ENCODE peak calls at places on chromosomes 13 and 19, in seven cellular contexts. One of them, this sample, is unnamed.

GRCh38 chr19:15934332-15935078 is at the start of gene CYP4F11:
- DNase-seq in A549: peak; percentile 19
- DNase-seq in body of pancreas: peak; percentile 90
- DNase-seq in mucosa of descending colon: peak; percentile 90
- DNase-seq in dorsolateral prefrontal cortex: peak; percentile 57
- DNase-seq in fibroblast of mammary gland: no peak
- DNase-seq in SK-N-SH: no peak
- DNase-seq in this sample: no peak

GRCh38 chr13:62357887-62358645 is 942.4 kb upstream of the PCDH20 start:
- DNase-seq in dorsolateral prefrontal cortex: no peak
- DNase-seq in fibroblast of mammary gland: peak; percentile 51
- DNase-seq in SK-N-SH: no peak
- DNase-seq in mucosa of descending colon: no peak
- DNase-seq in body of pancreas: no peak
- DNase-seq in A549: peak; percentile 6
- DNase-seq in this sample: no peak

GRCh38 chr13:45119990-45120864 is at the start of gene GTF2F2:
- DNase-seq in fibroblast of mammary gland: peak; percentile 87
- DNase-seq in A549: peak; percentile 76
- DNase-seq in SK-N-SH: peak; percentile 91
- DNase-seq in body of pancreas: peak; percentile 90
- DNase-seq in mucosa of descending colon: peak; percentile 92
- DNase-seq in dorsolateral prefrontal cortex: peak; percentile 82
- DNase-seq in this sample: peak; percentile 55

GRCh38 chr13:37531054-37531453 is 67.5 kb downstream of the POSTN start:
- DNase-seq in fibroblast of mammary gland: peak; percentile 89
- DNase-seq in A549: no peak
- DNase-seq in body of pancreas: no peak
- DNase-seq in mucosa of descending colon: no peak
- DNase-seq in SK-N-SH: no peak
- DNase-seq in dorsolateral prefrontal cortex: no peak
- DNase-seq in this sample: peak; percentile 96

GRCh38 chr19:805600-806550 is 8.6 kb downstream of the PTBP1 start:
- DNase-seq in mucosa of descending colon: no peak
- DNase-seq in SK-N-SH: peak; percentile 39
- DNase-seq in dorsolateral prefrontal cortex: no peak
- DNase-seq in body of pancreas: no peak
- DNase-seq in A549: no peak
- DNase-seq in fibroblast of mammary gland: no peak
- DNase-seq in this sample: no peak

GRCh38 chr13:45681101-45681500 is 21.0 kb upstream of the CBY2 start:
- DNase-seq in SK-N-SH: no peak
- DNase-seq in dorsolateral prefrontal cortex: no peak
- DNase-seq in mucosa of descending colon: no peak
- DNase-seq in fibroblast of mammary gland: peak; percentile 58
- DNase-seq in body of pancreas: no peak
- DNase-seq in A549: no peak
- DNase-seq in this sample: no peak

GRCh38 chr19:44796701-44797115 is 12.2 kb upstream of the BCAM start:
- DNase-seq in body of pancreas: peak; percentile 57
- DNase-seq in A549: no peak
- DNase-seq in mucosa of descending colon: no peak
- DNase-seq in fibroblast of mammary gland: no peak
- DNase-seq in SK-N-SH: no peak
- DNase-seq in dorsolateral prefrontal cortex: no peak
- DNase-seq in this sample: no peak

GRCh38 chr13:111204438-111205177 is 89.5 kb downstream of the ARHGEF7 start:
- DNase-seq in fibroblast of mammary gland: peak; percentile 80
- DNase-seq in mucosa of descending colon: no peak
- DNase-seq in A549: no peak
- DNase-seq in dorsolateral prefrontal cortex: no peak
- DNase-seq in SK-N-SH: peak; percentile 57
- DNase-seq in body of pancreas: peak; percentile 31
- DNase-seq in this sample: peak; percentile 56

GRCh38 chr19:16899566-16900075 is 10.8 kb downstream of the F2RL3 start:
- DNase-seq in dorsolateral prefrontal cortex: no peak
- DNase-seq in body of pancreas: peak; percentile 26
- DNase-seq in mucosa of descending colon: peak; percentile 71
- DNase-seq in fibroblast of mammary gland: peak; percentile 41
- DNase-seq in SK-N-SH: peak; percentile 53
- DNase-seq in A549: peak; percentile 64
- DNase-seq in this sample: no peak

GRCh38 chr13:32538234-32538620 is 368 bp downstream of the N4BP2L2 start:
- DNase-seq in SK-N-SH: peak; percentile 45
- DNase-seq in dorsolateral prefrontal cortex: peak; percentile 29
- DNase-seq in fibroblast of mammary gland: peak; percentile 45
- DNase-seq in body of pancreas: peak; percentile 53
- DNase-seq in mucosa of descending colon: peak; percentile 70
- DNase-seq in A549: peak; percentile 8
- DNase-seq in this sample: no peak

GRCh38 chr13:31951215-31951678 is 80.3 kb upstream of the FRY start:
- DNase-seq in A549: no peak
- DNase-seq in fibroblast of mammary gland: peak; percentile 67
- DNase-seq in body of pancreas: peak; percentile 51
- DNase-seq in dorsolateral prefrontal cortex: peak; percentile 24
- DNase-seq in mucosa of descending colon: peak; percentile 57
- DNase-seq in SK-N-SH: no peak
- DNase-seq in this sample: no peak

GRCh38 chr13:94121686-94122085 is 357.8 kb downstream of the DCT start:
- DNase-seq in SK-N-SH: no peak
- DNase-seq in mucosa of descending colon: no peak
- DNase-seq in fibroblast of mammary gland: peak; percentile 73
- DNase-seq in dorsolateral prefrontal cortex: no peak
- DNase-seq in A549: no peak
- DNase-seq in body of pancreas: no peak
- DNase-seq in this sample: peak; percentile 11

GRCh38 chr19:35357867-35358573 is at the start of gene FFAR3:
- DNase-seq in SK-N-SH: no peak
- DNase-seq in A549: no peak
- DNase-seq in dorsolateral prefrontal cortex: peak; percentile 19
- DNase-seq in body of pancreas: peak; percentile 58
- DNase-seq in mucosa of descending colon: no peak
- DNase-seq in fibroblast of mammary gland: peak; percentile 49
- DNase-seq in this sample: no peak

GRCh38 chr13:40130871-40131636 is 475.6 kb downstream of the COG6 start:
- DNase-seq in mucosa of descending colon: no peak
- DNase-seq in SK-N-SH: no peak
- DNase-seq in body of pancreas: no peak
- DNase-seq in fibroblast of mammary gland: peak; percentile 93
- DNase-seq in A549: peak; percentile 26
- DNase-seq in dorsolateral prefrontal cortex: no peak
- DNase-seq in this sample: no peak

GRCh38 chr19:55498246-55498645 is 10.0 kb downstream of the SSC5D start:
- DNase-seq in mucosa of descending colon: no peak
- DNase-seq in body of pancreas: no peak
- DNase-seq in fibroblast of mammary gland: no peak
- DNase-seq in dorsolateral prefrontal cortex: no peak
- DNase-seq in A549: no peak
- DNase-seq in SK-N-SH: no peak
- DNase-seq in this sample: no peak

GRCh38 chr13:28147489-28147888 is 9.1 kb downstream of the PAN3 start:
- DNase-seq in fibroblast of mammary gland: peak; percentile 38
- DNase-seq in dorsolateral prefrontal cortex: no peak
- DNase-seq in mucosa of descending colon: no peak
- DNase-seq in body of pancreas: no peak
- DNase-seq in SK-N-SH: no peak
- DNase-seq in A549: no peak
- DNase-seq in this sample: no peak

GRCh38 chr13:47069133-47069532 is 172.3 kb upstream of the HTR2A start:
- DNase-seq in mucosa of descending colon: no peak
- DNase-seq in dorsolateral prefrontal cortex: no peak
- DNase-seq in fibroblast of mammary gland: no peak
- DNase-seq in SK-N-SH: no peak
- DNase-seq in body of pancreas: no peak
- DNase-seq in A549: no peak
- DNase-seq in this sample: no peak

GRCh38 chr13:44406617-44407016 is 33.0 kb downstream of the SERP2 start:
- DNase-seq in fibroblast of mammary gland: no peak
- DNase-seq in body of pancreas: no peak
- DNase-seq in dorsolateral prefrontal cortex: no peak
- DNase-seq in mucosa of descending colon: no peak
- DNase-seq in SK-N-SH: no peak
- DNase-seq in A549: no peak
- DNase-seq in this sample: no peak

GRCh38 chr19:58409010-58409790 is 751 bp downstream of the ZNF584 start:
- DNase-seq in dorsolateral prefrontal cortex: peak; percentile 30
- DNase-seq in mucosa of descending colon: no peak
- DNase-seq in fibroblast of mammary gland: peak; percentile 35
- DNase-seq in body of pancreas: peak; percentile 18
- DNase-seq in SK-N-SH: peak; percentile 79
- DNase-seq in A549: no peak
- DNase-seq in this sample: no peak

GRCh38 chr19:8489591-8490394 is 12.6 kb downstream of the PRAM1 start:
- DNase-seq in A549: no peak
- DNase-seq in mucosa of descending colon: peak; percentile 25
- DNase-seq in dorsolateral prefrontal cortex: no peak
- DNase-seq in fibroblast of mammary gland: no peak
- DNase-seq in body of pancreas: no peak
- DNase-seq in SK-N-SH: no peak
- DNase-seq in this sample: no peak

DNA sequence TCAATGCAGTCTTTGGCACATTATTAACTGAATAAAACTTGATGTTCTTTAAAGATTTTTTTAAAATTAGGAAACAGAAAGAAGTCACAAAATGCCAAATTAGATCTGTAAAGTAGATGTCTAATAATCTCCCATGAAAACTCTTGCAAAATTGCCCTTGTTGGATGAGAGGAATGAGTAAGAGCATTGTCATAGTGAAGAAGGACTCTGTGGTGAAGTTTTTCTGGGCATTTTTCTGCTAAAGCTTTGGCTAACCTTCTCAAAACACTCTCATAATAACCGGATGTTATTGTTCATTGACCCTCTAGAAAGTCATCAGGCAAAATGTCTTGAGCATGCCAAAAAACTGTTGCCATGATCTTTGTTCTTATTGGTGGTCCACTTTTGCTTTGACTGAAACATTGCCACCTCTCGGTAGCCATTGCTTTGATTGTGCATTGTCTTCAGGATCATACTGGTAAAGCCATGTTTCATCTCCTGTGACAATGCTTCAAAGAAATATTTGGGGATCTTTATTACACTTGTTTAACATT is 549.3 kb downstream of the LIG4 start:
- DNase-seq in mucosa of descending colon: no peak
- DNase-seq in dorsolateral prefrontal cortex: no peak
- DNase-seq in body of pancreas: no peak
- DNase-seq in fibroblast of mammary gland: peak; percentile 5
- DNase-seq in A549: no peak
- DNase-seq in SK-N-SH: no peak
- DNase-seq in this sample: no peak
- TF ChIP-seq CTCF in mucosa of descending colon: no peak
- TF ChIP-seq CTCF in dorsolateral prefrontal cortex: no peak
- TF ChIP-seq CTCF in body of pancreas: no peak
- TF ChIP-seq CTCF in fibroblast of mammary gland: no peak
- TF ChIP-seq CTCF in A549: no peak
- TF ChIP-seq CTCF in SK-N-SH: no peak
- TF ChIP-seq CTCF in this sample: no peak

GRCh38 chr19:4369109-4369887 is 25.9 kb downstream of the MPND start:
- DNase-seq in SK-N-SH: no peak
- DNase-seq in body of pancreas: no peak
- DNase-seq in mucosa of descending colon: peak; percentile 84
- DNase-seq in fibroblast of mammary gland: peak; percentile 47
- DNase-seq in A549: no peak
- DNase-seq in dorsolateral prefrontal cortex: no peak
- DNase-seq in this sample: no peak
- H3K4me3 ChIP-seq in SK-N-SH: no peak overlapping the region
- H3K4me3 ChIP-seq in body of pancreas: no peak overlapping the region
- H3K4me3 ChIP-seq in mucosa of descending colon: no peak overlapping the region
- H3K4me3 ChIP-seq in fibroblast of mammary gland: no peak overlapping the region
- H3K4me3 ChIP-seq in A549: no peak overlapping the region
- H3K4me3 ChIP-seq in dorsolateral prefrontal cortex: peak overlapping the region; percentile 29
- H3K4me3 ChIP-seq in this sample: no peak overlapping the region

DNA sequence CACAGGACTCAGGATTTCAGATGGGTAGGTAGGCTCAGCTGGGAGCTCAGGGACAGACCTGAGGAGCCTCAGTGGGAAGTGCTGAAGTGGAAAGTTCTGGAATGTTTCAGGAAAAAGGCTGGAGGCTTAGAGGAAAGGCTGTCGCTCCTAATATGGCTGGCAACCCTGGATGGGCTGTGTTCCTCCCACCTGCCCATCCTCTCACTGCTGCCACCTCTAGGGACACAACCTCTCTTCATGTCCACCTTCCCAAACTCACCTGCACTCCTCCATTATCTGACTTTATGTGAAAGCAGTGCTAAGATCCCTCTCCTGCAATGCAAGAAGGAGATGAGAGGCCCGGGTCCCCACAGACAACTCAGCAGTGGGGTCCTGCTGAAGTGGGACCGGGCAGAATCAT is 5.8 kb upstream of the CEACAM21 start:
- DNase-seq in mucosa of descending colon: no peak
- DNase-seq in dorsolateral prefrontal cortex: no peak
- DNase-seq in body of pancreas: no peak
- DNase-seq in fibroblast of mammary gland: no peak
- DNase-seq in SK-N-SH: no peak
- DNase-seq in A549: no peak
- DNase-seq in this sample: no peak
- TF ChIP-seq CTCF in mucosa of descending colon: no peak
- TF ChIP-seq CTCF in dorsolateral prefrontal cortex: no peak
- TF ChIP-seq CTCF in body of pancreas: no peak
- TF ChIP-seq CTCF in fibroblast of mammary gland: no peak
- TF ChIP-seq CTCF in SK-N-SH: no peak
- TF ChIP-seq CTCF in A549: no peak
- TF ChIP-seq CTCF in this sample: no peak

GRCh38 chr19:12117203-12117970 is 22.8 kb downstream of the ZNF20 start:
- DNase-seq in A549: no peak
- DNase-seq in dorsolateral prefrontal cortex: no peak
- DNase-seq in SK-N-SH: no peak
- DNase-seq in body of pancreas: no peak
- DNase-seq in mucosa of descending colon: no peak
- DNase-seq in fibroblast of mammary gland: no peak
- DNase-seq in this sample: no peak

GRCh38 chr19:12112701-12113100 is 27.4 kb downstream of the ZNF20 start:
- DNase-seq in A549: no peak
- DNase-seq in fibroblast of mammary gland: no peak
- DNase-seq in mucosa of descending colon: no peak
- DNase-seq in dorsolateral prefrontal cortex: no peak
- DNase-seq in SK-N-SH: no peak
- DNase-seq in body of pancreas: no peak
- DNase-seq in this sample: no peak

GRCh38 chr19:12112238-12112637 is 27.9 kb downstream of the ZNF20 start:
- DNase-seq in fibroblast of mammary gland: no peak
- DNase-seq in A549: no peak
- DNase-seq in SK-N-SH: no peak
- DNase-seq in dorsolateral prefrontal cortex: no peak
- DNase-seq in body of pancreas: no peak
- DNase-seq in mucosa of descending colon: no peak
- DNase-seq in this sample: no peak

GRCh38 chr19:12111176-12111575 is 29.0 kb downstream of the ZNF20 start:
- DNase-seq in A549: no peak
- DNase-seq in body of pancreas: no peak
- DNase-seq in dorsolateral prefrontal cortex: no peak
- DNase-seq in SK-N-SH: no peak
- DNase-seq in fibroblast of mammary gland: no peak
- DNase-seq in mucosa of descending colon: no peak
- DNase-seq in this sample: no peak

DNA sequence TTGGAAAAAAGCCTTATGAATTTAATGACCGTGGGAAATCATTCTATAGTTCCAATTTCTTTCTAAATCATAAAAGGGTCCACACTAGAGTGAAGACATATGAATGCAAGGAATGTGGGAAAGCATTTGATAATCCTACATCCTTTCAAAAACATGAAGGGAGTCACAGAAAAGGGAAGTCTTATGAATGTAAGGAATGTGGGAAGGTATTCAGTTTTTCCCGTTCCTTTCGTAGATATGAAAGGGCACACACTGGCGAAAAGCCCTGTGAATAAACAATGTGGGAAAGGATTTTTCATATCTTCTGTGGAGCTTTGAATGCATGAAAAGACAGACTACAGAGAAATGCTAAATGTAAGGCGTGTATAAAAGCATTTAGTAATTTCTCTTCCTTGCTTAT is 27.0 kb downstream of the ZNF20 start:
- DNase-seq in mucosa of descending colon: no peak
- DNase-seq in fibroblast of mammary gland: no peak
- DNase-seq in SK-N-SH: no peak
- DNase-seq in body of pancreas: no peak
- DNase-seq in dorsolateral prefrontal cortex: no peak
- DNase-seq in A549: no peak
- DNase-seq in this sample: no peak
- H3K4me3 ChIP-seq in mucosa of descending colon: no peak overlapping the region
- H3K4me3 ChIP-seq in fibroblast of mammary gland: no peak overlapping the region
- H3K4me3 ChIP-seq in SK-N-SH: no peak overlapping the region
- H3K4me3 ChIP-seq in body of pancreas: no peak overlapping the region
- H3K4me3 ChIP-seq in dorsolateral prefrontal cortex: no peak overlapping the region
- H3K4me3 ChIP-seq in A549: no peak overlapping the region
- H3K4me3 ChIP-seq in this sample: no peak overlapping the region

This sample was measured in AG09309.